ENCODE peak calls at places on chromosomes 2 and 18, in five cellular contexts. V, R, C, X and S are unnamed samples.

GRCh38 chr2:175976758-175977157 is 25.3 kb downstream of the LNPK start:
- DNase-seq in C (no peak), V (peak), R (no peak), X (no peak), S (no peak)

GRCh38 chr2:60469918-60470317 is 83.5 kb downstream of the BCL11A start:
- DNase-seq in X (no peak), V (no peak), C (no peak), R (no peak), S (no peak)

GRCh38 chr2:192148620-192149321 is 46.0 kb downstream of the TMEFF2 start:
- DNase-seq in R (no peak), V (peak), C (no peak), X (no peak), S (no peak)

GRCh38 chr2:102637358-102637757 is 18.0 kb downstream of the SLC9A2 start:
- DNase-seq in R (no peak), V (no peak), C (no peak), X (no peak), S (no peak)

GRCh38 chr2:191950132-191950885 is 103.4 kb upstream of the CAVIN2 start:
- DNase-seq in R (no peak), V (peak), C (no peak), X (no peak), S (no peak)

GRCh38 chr2:238811765-238812164 is 36.1 kb upstream of the TWIST2 start:
- DNase-seq in R (no peak), X (no peak), V (no peak), C (no peak), S (no peak)

GRCh38 chr2:237964578-237965404 is 2.0 kb upstream of the UBE2F start:
- DNase-seq in C (no peak), R (no peak), V (peak), X (no peak), S (no peak)

GRCh38 chr2:17736989-17737388 is 16.6 kb downstream of the SMC6 start:
- DNase-seq in C (no peak), X (no peak), R (no peak), V (peak), S (no peak)

GRCh38 chr18:43970656-43971055 is 693.4 kb upstream of the SYT4 start:
- DNase-seq in V (no peak), R (no peak), C (no peak), X (no peak), S (no peak)